ENCODE peak calls at places on chromosomes 6 and 20, in six cellular contexts. N, J, W, T, C and A are unnamed samples.

GRCh38 chr20:17843246-17844132 is 125.1 kb downstream of the SNX5 start:
- DNase-seq in N (peak; percentile 90), J (no peak), W (no peak), T (no peak), C (no peak), A (no peak)

GRCh38 chr6:115310156-115310555 is 750.5 kb downstream of the FRK start:
- DNase-seq in N (no peak), J (no peak), W (no peak), T (no peak), C (no peak), A (no peak)

GRCh38 chr20:33015700-33016580 is 8.4 kb downstream of the BPIFB2 start:
- DNase-seq in N (no peak), J (no peak), W (no peak), T (no peak), C (no peak), A (no peak)

GRCh38 chr6:51283723-51284122 is 465.1 kb downstream of the TFAP2B start:
- DNase-seq in N (no peak), J (no peak), W (no peak), T (no peak), C (no peak), A (no peak)

GRCh38 chr6:13402711-13403110 is 74.4 kb upstream of the TBC1D7 start:
- DNase-seq in N (no peak), J (no peak), W (no peak), T (no peak), C (no peak), A (no peak)

GRCh38 chr6:12890171-12890790 is 173.7 kb downstream of the PHACTR1 start:
- DNase-seq in N (no peak), J (no peak), W (no peak), T (no peak), C (no peak), A (no peak)

GRCh38 chr6:14200047-14200446 is 82.5 kb downstream of the CD83 start:
- DNase-seq in N (no peak), J (no peak), W (no peak), T (no peak), C (no peak), A (no peak)

GRCh38 chr20:50903353-50904051 is 27.7 kb downstream of the ADNP start:
- DNase-seq in N (no peak), J (no peak), W (no peak), T (no peak), C (no peak), A (no peak)

GRCh38 chr20:53331151-53331973 is 262.3 kb downstream of the ZNF217 start:
- DNase-seq in N (peak; percentile 91), J (no peak), W (no peak), T (no peak), C (no peak), A (no peak)

GRCh38 chr6:146916435-146917015 is 287.7 kb upstream of the STXBP5 start:
- DNase-seq in N (no peak), J (no peak), W (no peak), T (no peak), C (no peak), A (no peak)

GRCh38 chr6:20038385-20038784 is 173.9 kb downstream of the MBOAT1 start:
- DNase-seq in N (no peak), J (no peak), W (no peak), T (no peak), C (no peak), A (no peak)

GRCh38 chr20:48026981-48027592 is 241.8 kb upstream of the SULF2 start:
- DNase-seq in N (no peak), J (no peak), W (no peak), T (no peak), C (no peak), A (no peak)

GRCh38 chr6:122717350-122717749 is 62.2 kb upstream of the FABP7 start:
- DNase-seq in N (no peak), J (no peak), W (no peak), T (no peak), C (no peak), A (peak; percentile 25)

GRCh38 chr6:135334169-135334568 is 153.1 kb downstream of the MYB start:
- DNase-seq in N (no peak), J (no peak), W (no peak), T (no peak), C (no peak), A (no peak)

GRCh38 chr20:16518068-16518783 is 55.0 kb downstream of the KIF16B start:
- DNase-seq in N (peak; percentile 60), J (peak; percentile 52), W (no peak), T (no peak), C (peak; percentile 18), A (peak; percentile 11)

GRCh38 chr6:17574871-17575560 is 25.1 kb upstream of the FAM8A1 start:
- DNase-seq in N (no peak), J (no peak), W (no peak), T (no peak), C (no peak), A (no peak)

GRCh38 chr6:112154711-112155110 is 67.3 kb downstream of the FAM229B start:
- DNase-seq in N (no peak), J (no peak), W (no peak), T (no peak), C (no peak), A (no peak)

GRCh38 chr6:37985355-37985754 is 165.8 kb downstream of the ZFAND3 start:
- DNase-seq in N (no peak), J (no peak), W (no peak), T (no peak), C (no peak), A (no peak)

GRCh38 chr6:123518441-123519190 is 118.1 kb downstream of the TRDN start:
- DNase-seq in N (no peak), J (no peak), W (no peak), T (no peak), C (no peak), A (no peak)